ENCODE peak calls at places on chromosome 18, in six cellular contexts. X is activated CD4-positive, alpha-beta T cell treated with anti-CD3 and anti-CD28 coated beads for 36 hours; W is T-cell; O is activated naive CD8-positive, alpha-beta T cell treated with anti-CD3 and anti-CD28 coated beads, Interleukin-2, amount 10 ng/mL, durations not matched to agents 7 days and 5 days; I is upper lobe of right lung; Y is naive thymus-derived CD8-positive, alpha-beta T cell. N is an unnamed sample.

GRCh38 chr18:22267697-22268096 is 98.3 kb downstream of the GATA6 start:
- ATAC-seq in W (no peak), X (no peak), O (no peak), Y (no peak), I (peak; percentile 63), N (no peak)

GRCh38 chr18:63267990-63268721 is 51.4 kb downstream of the BCL2 start:
- ATAC-seq in Y (peak; percentile 82), O (peak; percentile 84), I (no peak), W (peak; percentile 77), X (peak; percentile 87), N (peak; percentile 75)

GRCh38 chr18:32237024-32237423 is 47.2 kb downstream of the MEP1B start:
- ATAC-seq in I (no peak), W (no peak), X (no peak), O (no peak), Y (no peak), N (no peak)

GRCh38 chr18:29361843-29362242 is 1184.9 kb upstream of the CDH2 start:
- ATAC-seq in O (no peak), W (no peak), X (no peak), I (no peak), Y (no peak), N (no peak)

GRCh38 chr18:11357678-11358077 is 208.3 kb upstream of the PIEZO2 start:
- ATAC-seq in W (no peak), I (no peak), Y (no peak), O (no peak), X (no peak), N (no peak)

GRCh38 chr18:354456-354855 is 86.6 kb upstream of the THOC1 start:
- ATAC-seq in Y (no peak), O (no peak), X (no peak), W (no peak), I (no peak), N (no peak)

GRCh38 chr18:49100226-49100968 is 149.6 kb upstream of the SMAD7 start:
- ATAC-seq in I (no peak), W (no peak), X (no peak), O (no peak), Y (no peak), N (no peak)

GRCh38 chr18:23740105-23740830 is 51.0 kb downstream of the LAMA3 start:
- ATAC-seq in I (peak; percentile 3), X (no peak), Y (no peak), O (no peak), W (no peak), N (no peak)

GRCh38 chr18:66587430-66587829 is 16.5 kb downstream of the CDH19 start:
- ATAC-seq in W (no peak), I (no peak), Y (no peak), X (no peak), O (no peak), N (no peak)

GRCh38 chr18:33470229-33470628 is 29.7 kb upstream of the CCDC178 start:
- ATAC-seq in I (no peak), O (no peak), X (no peak), Y (no peak), W (no peak), N (no peak)

GRCh38 chr18:46877329-46877987 is 39.8 kb downstream of the PIAS2 start:
- ATAC-seq in W (no peak), O (no peak), Y (no peak), X (no peak), I (no peak), N (no peak)

GRCh38 chr18:79507076-79507545 is 111.4 kb downstream of the NFATC1 start:
- ATAC-seq in X (peak; percentile 38), I (peak; percentile 72), O (peak; percentile 69), Y (peak; percentile 69), W (peak; percentile 64), N (peak; percentile 40)

GRCh38 chr18:62839874-62840713 is 124.8 kb downstream of the PHLPP1 start:
- ATAC-seq in W (no peak), O (no peak), I (no peak), Y (no peak), X (no peak), N (no peak)

GRCh38 chr18:62717059-62717849 is 1.9 kb downstream of the PHLPP1 start:
- ATAC-seq in I (no peak), Y (peak; percentile 26), X (peak; percentile 37), W (no peak), O (no peak), N (no peak)

GRCh38 chr18:72830109-72830508 is 37.7 kb downstream of the NETO1 start:
- ATAC-seq in O (no peak), Y (no peak), W (no peak), I (no peak), X (no peak), N (no peak)

GRCh38 chr18:49997468-49998045 is 184.2 kb upstream of the ACAA2 start:
- ATAC-seq in X (no peak), W (no peak), Y (no peak), I (no peak), O (no peak), N (no peak)

GRCh38 chr18:45567123-45567522 is 48.2 kb upstream of the SLC14A2 start:
- ATAC-seq in Y (no peak), I (peak; percentile 32), O (no peak), W (no peak), X (no peak), N (no peak)

GRCh38 chr18:45050712-45051639 is 370.3 kb downstream of the SETBP1 start:
- ATAC-seq in X (no peak), I (no peak), O (no peak), W (no peak), Y (no peak), N (no peak)

GRCh38 chr18:78192044-78192443 is 787.6 kb upstream of the SALL3 start:
- ATAC-seq in I (peak; percentile 97), O (no peak), W (no peak), X (no peak), Y (no peak), N (no peak)

GRCh38 chr18:63224574-63224973 is 95.0 kb downstream of the BCL2 start:
- ATAC-seq in W (peak; percentile 76), O (peak; percentile 76), X (peak; percentile 99), Y (peak; percentile 83), I (no peak), N (peak; percentile 67)

GRCh38 chr18:61388010-61388409 is 54.8 kb downstream of the CDH20 start:
- ATAC-seq in W (no peak), O (no peak), I (no peak), X (no peak), Y (no peak), N (no peak)

GRCh38 chr18:36702398-36703010 is 126.3 kb downstream of the TPGS2 start:
- ATAC-seq in Y (no peak), O (no peak), X (no peak), W (no peak), I (no peak), N (no peak)

N was measured in stimulated activated memory B cell treated with anti-CD40 and anti-IgM and Interleukin-4, amounts not matched to agents 10 μg/mL and 1 μg/mL and 100 μg/mL, for 72 hours.